ENCODE peak calls at places on chromosomes 7 and 10, in seven cellular contexts. One of them, this sample, is unnamed.

GRCh38 chr7:44431091-44431608 is 59.3 kb downstream of the NUDCD3 start:
- DNase-seq in stimulated activated CD8-positive, alpha-beta memory T cell treated with anti-CD3 and anti-CD28 coated beads, Interleukin-2, amount 100 ng/mL, for 1 hour: no peak
- DNase-seq in ACHN: peak
- DNase-seq in colonic mucosa: no peak
- DNase-seq in H54: no peak
- DNase-seq in NCI-H1092 treated with DMSO at 0.1 percent for 48 hours: peak
- DNase-seq in dermis microvascular lymphatic vessel endothelial cell: no peak
- DNase-seq in this sample: no peak

GRCh38 chr7:131501422-131501821 is 55.0 kb downstream of the PODXL start:
- DNase-seq in dermis microvascular lymphatic vessel endothelial cell: no peak
- DNase-seq in stimulated activated CD8-positive, alpha-beta memory T cell treated with anti-CD3 and anti-CD28 coated beads, Interleukin-2, amount 100 ng/mL, for 1 hour: peak
- DNase-seq in ACHN: peak
- DNase-seq in NCI-H1092 treated with DMSO at 0.1 percent for 48 hours: no peak
- DNase-seq in H54: no peak
- DNase-seq in colonic mucosa: no peak
- DNase-seq in this sample: no peak

GRCh38 chr10:122863216-122863615 is 16.2 kb downstream of the FAM24B start:
- DNase-seq in ACHN: no peak
- DNase-seq in stimulated activated CD8-positive, alpha-beta memory T cell treated with anti-CD3 and anti-CD28 coated beads, Interleukin-2, amount 100 ng/mL, for 1 hour: no peak
- DNase-seq in NCI-H1092 treated with DMSO at 0.1 percent for 48 hours: no peak
- DNase-seq in dermis microvascular lymphatic vessel endothelial cell: no peak
- DNase-seq in colonic mucosa: no peak
- DNase-seq in H54: no peak
- DNase-seq in this sample: no peak

GRCh38 chr10:3763035-3763456 is 22.0 kb downstream of the KLF6 start:
- DNase-seq in colonic mucosa: peak
- DNase-seq in stimulated activated CD8-positive, alpha-beta memory T cell treated with anti-CD3 and anti-CD28 coated beads, Interleukin-2, amount 100 ng/mL, for 1 hour: no peak
- DNase-seq in dermis microvascular lymphatic vessel endothelial cell: no peak
- DNase-seq in H54: no peak
- DNase-seq in ACHN: peak
- DNase-seq in NCI-H1092 treated with DMSO at 0.1 percent for 48 hours: no peak
- DNase-seq in this sample: peak

GRCh38 chr7:96273716-96274115 is 48.2 kb downstream of the SLC25A13 start:
- DNase-seq in ACHN: no peak
- DNase-seq in dermis microvascular lymphatic vessel endothelial cell: peak
- DNase-seq in stimulated activated CD8-positive, alpha-beta memory T cell treated with anti-CD3 and anti-CD28 coated beads, Interleukin-2, amount 100 ng/mL, for 1 hour: no peak
- DNase-seq in NCI-H1092 treated with DMSO at 0.1 percent for 48 hours: no peak
- DNase-seq in colonic mucosa: no peak
- DNase-seq in H54: no peak
- DNase-seq in this sample: no peak

GRCh38 chr7:151091988-151092387 is 5.7 kb downstream of the AGAP3 start:
- DNase-seq in H54: no peak
- DNase-seq in colonic mucosa: no peak
- DNase-seq in dermis microvascular lymphatic vessel endothelial cell: no peak
- DNase-seq in NCI-H1092 treated with DMSO at 0.1 percent for 48 hours: no peak
- DNase-seq in stimulated activated CD8-positive, alpha-beta memory T cell treated with anti-CD3 and anti-CD28 coated beads, Interleukin-2, amount 100 ng/mL, for 1 hour: no peak
- DNase-seq in ACHN: no peak
- DNase-seq in this sample: no peak

GRCh38 chr10:125085281-125085680 is 75.1 kb downstream of the CTBP2 start:
- DNase-seq in colonic mucosa: no peak
- DNase-seq in H54: no peak
- DNase-seq in stimulated activated CD8-positive, alpha-beta memory T cell treated with anti-CD3 and anti-CD28 coated beads, Interleukin-2, amount 100 ng/mL, for 1 hour: no peak
- DNase-seq in NCI-H1092 treated with DMSO at 0.1 percent for 48 hours: peak
- DNase-seq in dermis microvascular lymphatic vessel endothelial cell: no peak
- DNase-seq in ACHN: no peak
- DNase-seq in this sample: no peak

GRCh38 chr10:96188911-96189310 is 58.8 kb downstream of the ZNF518A start:
- DNase-seq in colonic mucosa: no peak
- DNase-seq in H54: no peak
- DNase-seq in stimulated activated CD8-positive, alpha-beta memory T cell treated with anti-CD3 and anti-CD28 coated beads, Interleukin-2, amount 100 ng/mL, for 1 hour: no peak
- DNase-seq in ACHN: no peak
- DNase-seq in NCI-H1092 treated with DMSO at 0.1 percent for 48 hours: no peak
- DNase-seq in dermis microvascular lymphatic vessel endothelial cell: no peak
- DNase-seq in this sample: no peak

GRCh38 chr10:104622598-104623209 is 18.4 kb upstream of the SORCS3 start:
- DNase-seq in NCI-H1092 treated with DMSO at 0.1 percent for 48 hours: no peak
- DNase-seq in H54: peak
- DNase-seq in ACHN: peak
- DNase-seq in dermis microvascular lymphatic vessel endothelial cell: no peak
- DNase-seq in stimulated activated CD8-positive, alpha-beta memory T cell treated with anti-CD3 and anti-CD28 coated beads, Interleukin-2, amount 100 ng/mL, for 1 hour: no peak
- DNase-seq in colonic mucosa: no peak
- DNase-seq in this sample: no peak

GRCh38 chr7:40793132-40793531 is 658.3 kb downstream of the SUGCT start:
- DNase-seq in stimulated activated CD8-positive, alpha-beta memory T cell treated with anti-CD3 and anti-CD28 coated beads, Interleukin-2, amount 100 ng/mL, for 1 hour: no peak
- DNase-seq in ACHN: no peak
- DNase-seq in colonic mucosa: no peak
- DNase-seq in NCI-H1092 treated with DMSO at 0.1 percent for 48 hours: no peak
- DNase-seq in H54: no peak
- DNase-seq in dermis microvascular lymphatic vessel endothelial cell: no peak
- DNase-seq in this sample: no peak

GRCh38 chr7:147231275-147231674 is 1114.7 kb downstream of the CNTNAP2 start:
- DNase-seq in colonic mucosa: no peak
- DNase-seq in stimulated activated CD8-positive, alpha-beta memory T cell treated with anti-CD3 and anti-CD28 coated beads, Interleukin-2, amount 100 ng/mL, for 1 hour: no peak
- DNase-seq in H54: no peak
- DNase-seq in ACHN: no peak
- DNase-seq in NCI-H1092 treated with DMSO at 0.1 percent for 48 hours: no peak
- DNase-seq in dermis microvascular lymphatic vessel endothelial cell: no peak
- DNase-seq in this sample: no peak

GRCh38 chr7:152602962-152603361 is 73.0 kb downstream of the XRCC2 start:
- DNase-seq in stimulated activated CD8-positive, alpha-beta memory T cell treated with anti-CD3 and anti-CD28 coated beads, Interleukin-2, amount 100 ng/mL, for 1 hour: no peak
- DNase-seq in NCI-H1092 treated with DMSO at 0.1 percent for 48 hours: no peak
- DNase-seq in colonic mucosa: no peak
- DNase-seq in ACHN: no peak
- DNase-seq in H54: no peak
- DNase-seq in dermis microvascular lymphatic vessel endothelial cell: no peak
- DNase-seq in this sample: no peak